ENCODE peak calls at places on chromosomes 4 and X, in five cellular contexts. One of them, this sample, is unnamed.

GRCh38 chr4:56958111-56958517 is 19.3 kb downstream of the NOA1 start:
- DNase-seq in heart left ventricle: peak
- DNase-seq in GM23338: no peak
- DNase-seq in right lobe of liver: peak
- DNase-seq in AG09309: peak
- DNase-seq in this sample: peak

GRCh38 chr4:166491635-166492034 is 618.6 kb downstream of the TLL1 start:
- DNase-seq in heart left ventricle: no peak
- DNase-seq in GM23338: no peak
- DNase-seq in right lobe of liver: no peak
- DNase-seq in AG09309: no peak
- DNase-seq in this sample: no peak

GRCh38 chr4:65825121-65825520 is 154.8 kb upstream of the EPHA5 start:
- DNase-seq in heart left ventricle: no peak
- DNase-seq in GM23338: no peak
- DNase-seq in right lobe of liver: no peak
- DNase-seq in AG09309: no peak
- DNase-seq in this sample: peak

GRCh38 chr4:127708985-127709384 is 21.2 kb upstream of the SLC25A31 start:
- DNase-seq in heart left ventricle: no peak
- DNase-seq in GM23338: peak
- DNase-seq in right lobe of liver: no peak
- DNase-seq in AG09309: no peak
- DNase-seq in this sample: peak

GRCh38 chr4:167222098-167222497 is 12.2 kb downstream of the SPOCK3 start:
- DNase-seq in heart left ventricle: no peak
- DNase-seq in GM23338: no peak
- DNase-seq in right lobe of liver: no peak
- DNase-seq in AG09309: no peak
- DNase-seq in this sample: no peak

GRCh38 chr4:123020285-123020684 is 97.9 kb upstream of the NUDT6 start:
- DNase-seq in heart left ventricle: no peak
- DNase-seq in GM23338: no peak
- DNase-seq in right lobe of liver: no peak
- DNase-seq in AG09309: no peak
- DNase-seq in this sample: no peak

GRCh38 chrX:20740443-20740842 is 473.7 kb upstream of the RPS6KA3 start:
- DNase-seq in heart left ventricle: no peak
- DNase-seq in GM23338: peak
- DNase-seq in right lobe of liver: no peak
- DNase-seq in AG09309: no peak
- DNase-seq in this sample: no peak

GRCh38 chr4:139875456-139875855 is 209.8 kb downstream of the MGST2 start:
- DNase-seq in heart left ventricle: no peak
- DNase-seq in GM23338: peak
- DNase-seq in right lobe of liver: no peak
- DNase-seq in AG09309: no peak
- DNase-seq in this sample: no peak

GRCh38 chr4:1355378-1355777 is 8.4 kb downstream of the UVSSA start:
- DNase-seq in heart left ventricle: no peak
- DNase-seq in GM23338: no peak
- DNase-seq in right lobe of liver: no peak
- DNase-seq in AG09309: no peak
- DNase-seq in this sample: no peak

GRCh38 chrX:1368385-1368698 is 23.6 kb downstream of the SLC25A6 start:
- DNase-seq in heart left ventricle: no peak
- DNase-seq in GM23338: no peak
- DNase-seq in right lobe of liver: no peak
- DNase-seq in AG09309: no peak
- DNase-seq in this sample: no peak

GRCh38 chr4:99305638-99306380 is 15.0 kb upstream of the ADH1A start:
- DNase-seq in heart left ventricle: no peak
- DNase-seq in GM23338: no peak
- DNase-seq in right lobe of liver: no peak
- DNase-seq in AG09309: no peak
- DNase-seq in this sample: no peak

GRCh38 chr4:57374866-57375595 is 264.8 kb upstream of the IGFBP7 start:
- DNase-seq in heart left ventricle: no peak
- DNase-seq in GM23338: peak
- DNase-seq in right lobe of liver: no peak
- DNase-seq in AG09309: no peak
- DNase-seq in this sample: no peak

GRCh38 chr4:21195682-21196081 is 495.4 kb downstream of the PACRGL start:
- DNase-seq in heart left ventricle: no peak
- DNase-seq in GM23338: peak
- DNase-seq in right lobe of liver: no peak
- DNase-seq in AG09309: no peak
- DNase-seq in this sample: no peak

GRCh38 chrX:134025986-134026731 is 40.8 kb upstream of the GPC3 start:
- DNase-seq in heart left ventricle: no peak
- DNase-seq in GM23338: peak
- DNase-seq in right lobe of liver: no peak
- DNase-seq in AG09309: no peak
- DNase-seq in this sample: no peak

GRCh38 chrX:123432362-123433150 is 248.5 kb downstream of the GRIA3 start:
- DNase-seq in heart left ventricle: no peak
- DNase-seq in GM23338: no peak
- DNase-seq in right lobe of liver: no peak
- DNase-seq in AG09309: no peak
- DNase-seq in this sample: no peak

GRCh38 chr4:18816228-18816891 is 794.8 kb upstream of the LCORL start:
- DNase-seq in heart left ventricle: no peak
- DNase-seq in GM23338: no peak
- DNase-seq in right lobe of liver: no peak
- DNase-seq in AG09309: no peak
- DNase-seq in this sample: no peak

GRCh38 chrX:54788446-54788845 is 9.6 kb downstream of the ITIH6 start:
- DNase-seq in heart left ventricle: no peak
- DNase-seq in GM23338: no peak
- DNase-seq in right lobe of liver: no peak
- DNase-seq in AG09309: no peak
- DNase-seq in this sample: no peak

GRCh38 chr4:99151452-99151851 is 7.4 kb upstream of the ADH4 start:
- DNase-seq in heart left ventricle: no peak
- DNase-seq in GM23338: no peak
- DNase-seq in right lobe of liver: no peak
- DNase-seq in AG09309: no peak
- DNase-seq in this sample: no peak

GRCh38 chr4:40453912-40454311 is 118.8 kb downstream of the CHRNA9 start:
- DNase-seq in heart left ventricle: no peak
- DNase-seq in GM23338: no peak
- DNase-seq in right lobe of liver: no peak
- DNase-seq in AG09309: no peak
- DNase-seq in this sample: no peak

GRCh38 chrX:16435399-16435986 is 214.5 kb upstream of the S100G start:
- DNase-seq in heart left ventricle: no peak
- DNase-seq in GM23338: no peak
- DNase-seq in right lobe of liver: no peak
- DNase-seq in AG09309: no peak
- DNase-seq in this sample: no peak

GRCh38 chrX:71439420-71439819 is 73.3 kb downstream of the TAF1 start:
- DNase-seq in heart left ventricle: no peak
- DNase-seq in GM23338: no peak
- DNase-seq in right lobe of liver: no peak
- DNase-seq in AG09309: no peak
- DNase-seq in this sample: no peak

GRCh38 chr4:145881585-145881984 is 57.0 kb downstream of the ZNF827 start:
- DNase-seq in heart left ventricle: no peak
- DNase-seq in GM23338: no peak
- DNase-seq in right lobe of liver: no peak
- DNase-seq in AG09309: no peak
- DNase-seq in this sample: no peak

GRCh38 chr4:140059159-140059558 is 94.8 kb downstream of the MAML3 start:
- DNase-seq in heart left ventricle: no peak
- DNase-seq in GM23338: no peak
- DNase-seq in right lobe of liver: no peak
- DNase-seq in AG09309: no peak
- DNase-seq in this sample: no peak

GRCh38 chrX:44183329-44183728 is 160.1 kb downstream of the EFHC2 start:
- DNase-seq in heart left ventricle: no peak
- DNase-seq in GM23338: no peak
- DNase-seq in right lobe of liver: no peak
- DNase-seq in AG09309: no peak
- DNase-seq in this sample: no peak

GRCh38 chr4:46442963-46443362 is 53.0 kb upstream of the GABRA2 start:
- DNase-seq in heart left ventricle: no peak
- DNase-seq in GM23338: no peak
- DNase-seq in right lobe of liver: no peak
- DNase-seq in AG09309: no peak
- DNase-seq in this sample: peak

GRCh38 chr4:153517159-153517558 is 51.0 kb downstream of the TMEM131L start:
- DNase-seq in heart left ventricle: no peak
- DNase-seq in GM23338: no peak
- DNase-seq in right lobe of liver: no peak
- DNase-seq in AG09309: no peak
- DNase-seq in this sample: no peak

GRCh38 chr4:3773552-3774001 is 7.4 kb downstream of the ADRA2C start:
- DNase-seq in heart left ventricle: no peak
- DNase-seq in GM23338: no peak
- DNase-seq in right lobe of liver: no peak
- DNase-seq in AG09309: no peak
- DNase-seq in this sample: no peak

GRCh38 chr4:107862658-107863057 is 37.9 kb downstream of the SGMS2 start:
- DNase-seq in heart left ventricle: no peak
- DNase-seq in GM23338: peak
- DNase-seq in right lobe of liver: peak
- DNase-seq in AG09309: no peak
- DNase-seq in this sample: peak

GRCh38 chrX:149950681-149951080 is 12.4 kb upstream of the EOLA2 start:
- DNase-seq in heart left ventricle: no peak
- DNase-seq in GM23338: peak
- DNase-seq in right lobe of liver: no peak
- DNase-seq in AG09309: peak
- DNase-seq in this sample: peak

GRCh38 chrX:786441-786881 is 155.9 kb downstream of the SHOX start:
- DNase-seq in heart left ventricle: no peak
- DNase-seq in GM23338: no peak
- DNase-seq in right lobe of liver: no peak
- DNase-seq in AG09309: no peak
- DNase-seq in this sample: no peak

GRCh38 chr4:26454961-26455360 is 35.3 kb downstream of the CCKAR start:
- DNase-seq in heart left ventricle: no peak
- DNase-seq in GM23338: no peak
- DNase-seq in right lobe of liver: no peak
- DNase-seq in AG09309: no peak
- DNase-seq in this sample: no peak

GRCh38 chr4:126821152-126821551 is 811.6 kb upstream of the INTU start:
- DNase-seq in heart left ventricle: no peak
- DNase-seq in GM23338: no peak
- DNase-seq in right lobe of liver: no peak
- DNase-seq in AG09309: no peak
- DNase-seq in this sample: no peak

GRCh38 chrX:137401092-137401491 is 164.8 kb upstream of the ZIC3 start:
- DNase-seq in heart left ventricle: no peak
- DNase-seq in GM23338: no peak
- DNase-seq in right lobe of liver: no peak
- DNase-seq in AG09309: no peak
- DNase-seq in this sample: no peak

GRCh38 chr4:145734576-145735329 is 54.8 kb downstream of the C4orf51 start:
- DNase-seq in heart left ventricle: peak
- DNase-seq in GM23338: no peak
- DNase-seq in right lobe of liver: no peak
- DNase-seq in AG09309: peak
- DNase-seq in this sample: peak

GRCh38 chrX:110588853-110589252 is 206.8 kb downstream of the CHRDL1 start:
- DNase-seq in heart left ventricle: no peak
- DNase-seq in GM23338: no peak
- DNase-seq in right lobe of liver: no peak
- DNase-seq in AG09309: no peak
- DNase-seq in this sample: no peak

GRCh38 chr4:150583287-150584197 is 1.6 kb downstream of the MAB21L2 start:
- DNase-seq in heart left ventricle: peak
- DNase-seq in GM23338: peak
- DNase-seq in right lobe of liver: peak
- DNase-seq in AG09309: no peak
- DNase-seq in this sample: no peak
- H3K4me3 ChIP-seq in heart left ventricle: peak
- H3K4me3 ChIP-seq in GM23338: peak
- H3K4me3 ChIP-seq in right lobe of liver: peak
- H3K4me3 ChIP-seq in AG09309: peak
- H3K4me3 ChIP-seq in this sample: no peak

GRCh38 chr4:47485047-47485692 is at the start of gene ATP10D:
- DNase-seq in heart left ventricle: peak
- DNase-seq in GM23338: peak
- DNase-seq in right lobe of liver: peak
- DNase-seq in AG09309: peak
- DNase-seq in this sample: peak
- TF ChIP-seq CTCF in heart left ventricle: no peak
- TF ChIP-seq CTCF in GM23338: no peak
- TF ChIP-seq CTCF in right lobe of liver: no peak
- TF ChIP-seq CTCF in AG09309: peak
- TF ChIP-seq CTCF in this sample: no peak

DNA sequence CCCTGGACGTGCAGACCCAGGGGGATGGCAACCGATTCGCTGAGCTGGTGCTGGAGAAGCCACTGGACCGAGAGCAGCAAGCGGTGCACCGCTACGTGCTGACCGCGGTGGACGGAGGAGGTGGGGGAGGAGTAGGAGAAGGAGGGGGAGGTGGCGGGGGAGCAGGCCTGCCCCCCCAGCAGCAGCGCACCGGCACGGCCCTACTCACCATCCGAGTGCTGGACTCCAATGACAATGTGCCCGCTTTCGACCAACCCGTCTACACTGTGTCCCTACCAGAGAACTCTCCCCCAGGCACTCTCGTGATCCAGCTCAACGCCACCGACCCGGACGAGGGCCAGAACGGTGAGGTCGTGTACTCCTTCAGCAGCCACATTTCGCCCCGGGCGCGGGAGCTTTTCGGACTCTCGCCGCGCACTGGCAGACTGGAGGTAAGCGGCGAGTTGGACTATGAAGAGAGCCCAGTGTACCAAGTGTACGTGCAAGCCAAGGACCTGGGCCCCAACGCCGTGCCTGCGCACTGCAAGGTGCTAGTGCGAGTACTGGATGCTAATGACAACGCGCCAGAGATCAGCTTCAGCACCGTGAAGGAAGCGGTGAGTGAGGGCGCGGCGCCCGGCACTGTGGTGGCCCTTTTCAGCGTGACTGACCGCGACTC is 1.7 kb downstream of the PCDH10 start:
- DNase-seq in heart left ventricle: no peak
- DNase-seq in GM23338: peak
- DNase-seq in right lobe of liver: no peak
- DNase-seq in AG09309: no peak
- DNase-seq in this sample: no peak
- H3K4me3 ChIP-seq in heart left ventricle: no peak
- H3K4me3 ChIP-seq in GM23338: peak
- H3K4me3 ChIP-seq in right lobe of liver: no peak
- H3K4me3 ChIP-seq in AG09309: no peak
- H3K4me3 ChIP-seq in this sample: no peak

GRCh38 chrX:55813150-55813549 is 95.6 kb downstream of the RRAGB start:
- DNase-seq in heart left ventricle: no peak
- DNase-seq in GM23338: no peak
- DNase-seq in right lobe of liver: no peak
- DNase-seq in AG09309: no peak
- DNase-seq in this sample: no peak

GRCh38 chrX:55818673-55819375 is 101.3 kb downstream of the RRAGB start:
- DNase-seq in heart left ventricle: no peak
- DNase-seq in GM23338: peak
- DNase-seq in right lobe of liver: no peak
- DNase-seq in AG09309: no peak
- DNase-seq in this sample: no peak

GRCh38 chrX:55815546-55815945 is 98.0 kb downstream of the RRAGB start:
- DNase-seq in heart left ventricle: no peak
- DNase-seq in GM23338: no peak
- DNase-seq in right lobe of liver: no peak
- DNase-seq in AG09309: no peak
- DNase-seq in this sample: no peak

GRCh38 chrX:55816023-55816422 is 98.5 kb downstream of the RRAGB start:
- DNase-seq in heart left ventricle: no peak
- DNase-seq in GM23338: no peak
- DNase-seq in right lobe of liver: no peak
- DNase-seq in AG09309: no peak
- DNase-seq in this sample: no peak
- TF ChIP-seq CTCF in heart left ventricle: no peak
- TF ChIP-seq CTCF in GM23338: no peak
- TF ChIP-seq CTCF in right lobe of liver: no peak
- TF ChIP-seq CTCF in AG09309: no peak
- TF ChIP-seq CTCF in this sample: no peak